ENCODE peak calls at places on chromosome 14, in six cellular contexts. One of them, this sample, is unnamed. For H3K36me3, the result is how much of the 10 kb centered on the place peaks cover.

GRCh38 chr14:51674294-51675002 is 22.7 kb downstream of the FRMD6 start:
- DNase-seq in Peyer's patch: no peak
- DNase-seq in lung: no peak
- DNase-seq in naive thymus-derived CD4-positive, alpha-beta T cell: no peak
- DNase-seq in CD8-positive, alpha-beta T cell: no peak
- DNase-seq in Karpas-422: no peak
- DNase-seq in this sample: no peak

GRCh38 chr14:85247071-85247470 is 282.9 kb upstream of the FLRT2 start:
- DNase-seq in CD8-positive, alpha-beta T cell: no peak
- DNase-seq in Karpas-422: no peak
- DNase-seq in naive thymus-derived CD4-positive, alpha-beta T cell: no peak
- DNase-seq in Peyer's patch: no peak
- DNase-seq in lung: no peak
- DNase-seq in this sample: no peak

GRCh38 chr14:88323520-88324199 is 591 bp upstream of the KCNK10 start:
- DNase-seq in Peyer's patch: peak
- DNase-seq in naive thymus-derived CD4-positive, alpha-beta T cell: no peak
- DNase-seq in CD8-positive, alpha-beta T cell: no peak
- DNase-seq in lung: no peak
- DNase-seq in Karpas-422: peak
- DNase-seq in this sample: no peak

GRCh38 chr14:59363545-59364226 is 101.5 kb downstream of the GPR135 start:
- DNase-seq in naive thymus-derived CD4-positive, alpha-beta T cell: no peak
- DNase-seq in Peyer's patch: no peak
- DNase-seq in CD8-positive, alpha-beta T cell: no peak
- DNase-seq in Karpas-422: peak
- DNase-seq in lung: no peak
- DNase-seq in this sample: no peak

GRCh38 chr14:77023001-77023996 is 5.2 kb downstream of the IRF2BPL start:
- DNase-seq in Peyer's patch: no peak
- DNase-seq in lung: no peak
- DNase-seq in CD8-positive, alpha-beta T cell: no peak
- DNase-seq in naive thymus-derived CD4-positive, alpha-beta T cell: no peak
- DNase-seq in Karpas-422: no peak
- DNase-seq in this sample: peak

GRCh38 chr14:43132441-43132840 is 1374.6 kb downstream of the FSCB start:
- DNase-seq in naive thymus-derived CD4-positive, alpha-beta T cell: no peak
- DNase-seq in Peyer's patch: no peak
- DNase-seq in Karpas-422: no peak
- DNase-seq in lung: no peak
- DNase-seq in CD8-positive, alpha-beta T cell: no peak
- DNase-seq in this sample: no peak

GRCh38 chr14:64279719-64280668 is 14.2 kb downstream of the ESR2 start:
- DNase-seq in naive thymus-derived CD4-positive, alpha-beta T cell: no peak
- DNase-seq in lung: no peak
- DNase-seq in Peyer's patch: no peak
- DNase-seq in CD8-positive, alpha-beta T cell: no peak
- DNase-seq in Karpas-422: no peak
- DNase-seq in this sample: peak

GRCh38 chr14:21106506-21107359 is 5.9 kb downstream of the TMEM253 start:
- DNase-seq in CD8-positive, alpha-beta T cell: peak
- DNase-seq in Peyer's patch: peak
- DNase-seq in Karpas-422: peak
- DNase-seq in lung: peak
- DNase-seq in naive thymus-derived CD4-positive, alpha-beta T cell: peak
- DNase-seq in this sample: peak

GRCh38 chr14:35044939-35045797 is 904 bp upstream of the FAM177A1 start:
- DNase-seq in lung: no peak
- DNase-seq in Peyer's patch: no peak
- DNase-seq in Karpas-422: no peak
- DNase-seq in naive thymus-derived CD4-positive, alpha-beta T cell: no peak
- DNase-seq in CD8-positive, alpha-beta T cell: no peak
- DNase-seq in this sample: no peak

GRCh38 chr14:103542545-103543088 is 13.6 kb downstream of the TRMT61A start:
- DNase-seq in Peyer's patch: no peak
- DNase-seq in naive thymus-derived CD4-positive, alpha-beta T cell: no peak
- DNase-seq in lung: no peak
- DNase-seq in Karpas-422: no peak
- DNase-seq in CD8-positive, alpha-beta T cell: no peak
- DNase-seq in this sample: peak

GRCh38 chr14:103544627-103545218 is 15.7 kb downstream of the TRMT61A start:
- DNase-seq in lung: no peak
- DNase-seq in CD8-positive, alpha-beta T cell: no peak
- DNase-seq in naive thymus-derived CD4-positive, alpha-beta T cell: no peak
- DNase-seq in Peyer's patch: no peak
- DNase-seq in Karpas-422: no peak
- DNase-seq in this sample: no peak

GRCh38 chr14:103543721-103544626 is 15.0 kb downstream of the TRMT61A start:
- DNase-seq in naive thymus-derived CD4-positive, alpha-beta T cell: no peak
- DNase-seq in lung: no peak
- DNase-seq in Peyer's patch: no peak
- DNase-seq in CD8-positive, alpha-beta T cell: no peak
- DNase-seq in Karpas-422: no peak
- DNase-seq in this sample: no peak

GRCh38 chr14:103541944-103542544 is 13.0 kb downstream of the TRMT61A start:
- DNase-seq in naive thymus-derived CD4-positive, alpha-beta T cell: no peak
- DNase-seq in Peyer's patch: no peak
- DNase-seq in CD8-positive, alpha-beta T cell: no peak
- DNase-seq in lung: no peak
- DNase-seq in Karpas-422: no peak
- DNase-seq in this sample: no peak

DNA sequence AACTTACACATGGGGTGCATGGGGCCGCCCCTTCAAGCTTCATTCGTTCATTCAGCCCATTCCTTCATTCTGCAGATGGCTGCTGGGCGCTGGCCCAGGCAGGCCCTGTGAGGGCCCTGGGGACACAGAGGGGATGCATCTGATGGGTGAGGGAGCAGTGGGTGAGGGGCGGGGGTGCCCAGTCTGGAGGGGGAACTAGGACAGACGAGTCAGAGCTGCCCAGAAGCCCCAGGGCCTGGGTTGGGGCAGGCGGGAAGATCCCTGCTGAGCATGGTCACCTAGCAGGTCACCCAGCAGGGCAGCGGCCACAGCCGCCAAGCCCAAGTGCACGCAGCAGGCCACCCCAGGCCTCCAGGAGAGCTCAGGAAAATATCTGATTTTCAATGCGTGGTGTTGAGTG is 14.1 kb downstream of the TRMT61A start:
- DNase-seq in Peyer's patch: no peak
- DNase-seq in lung: no peak
- DNase-seq in CD8-positive, alpha-beta T cell: no peak
- DNase-seq in Karpas-422: no peak
- DNase-seq in naive thymus-derived CD4-positive, alpha-beta T cell: no peak
- DNase-seq in this sample: no peak
- H3K27ac ChIP-seq in Peyer's patch: peak
- H3K27ac ChIP-seq in lung: no peak
- H3K27ac ChIP-seq in CD8-positive, alpha-beta T cell: no peak
- H3K27ac ChIP-seq in Karpas-422: no peak
- H3K27ac ChIP-seq in naive thymus-derived CD4-positive, alpha-beta T cell: no peak
- H3K27ac ChIP-seq in this sample: peak

DNA sequence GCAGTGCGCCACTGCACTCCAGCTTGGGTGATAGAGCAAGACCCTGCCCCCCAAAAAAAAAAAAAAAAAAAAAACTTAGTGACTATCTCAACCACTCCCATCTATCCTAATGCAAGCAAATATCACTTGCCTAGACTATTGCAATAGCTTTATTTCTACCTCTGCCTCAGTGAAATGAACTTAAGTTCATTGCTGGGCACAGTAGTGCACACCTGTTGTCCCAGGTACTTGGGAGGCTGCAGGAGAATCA is 4.3 kb downstream of the RPS29 start:
- DNase-seq in naive thymus-derived CD4-positive, alpha-beta T cell: no peak
- DNase-seq in CD8-positive, alpha-beta T cell: no peak
- DNase-seq in Peyer's patch: no peak
- DNase-seq in lung: no peak
- DNase-seq in Karpas-422: peak
- DNase-seq in this sample: no peak
- H3K36me3 ChIP-seq in naive thymus-derived CD4-positive, alpha-beta T cell: under half
- H3K36me3 ChIP-seq in CD8-positive, alpha-beta T cell: under half
- H3K36me3 ChIP-seq in Peyer's patch: under half
- H3K36me3 ChIP-seq in lung: under half
- H3K36me3 ChIP-seq in Karpas-422: under half
- H3K36me3 ChIP-seq in this sample: under half

GRCh38 chr14:61640158-61640833 is 55.0 kb upstream of the HIF1A start:
- DNase-seq in naive thymus-derived CD4-positive, alpha-beta T cell: no peak
- DNase-seq in Peyer's patch: no peak
- DNase-seq in lung: no peak
- DNase-seq in Karpas-422: no peak
- DNase-seq in CD8-positive, alpha-beta T cell: no peak
- DNase-seq in this sample: no peak
- H3K27ac ChIP-seq in naive thymus-derived CD4-positive, alpha-beta T cell: no peak
- H3K27ac ChIP-seq in Peyer's patch: no peak
- H3K27ac ChIP-seq in lung: no peak
- H3K27ac ChIP-seq in Karpas-422: no peak
- H3K27ac ChIP-seq in CD8-positive, alpha-beta T cell: no peak
- H3K27ac ChIP-seq in this sample: no peak

DNA sequence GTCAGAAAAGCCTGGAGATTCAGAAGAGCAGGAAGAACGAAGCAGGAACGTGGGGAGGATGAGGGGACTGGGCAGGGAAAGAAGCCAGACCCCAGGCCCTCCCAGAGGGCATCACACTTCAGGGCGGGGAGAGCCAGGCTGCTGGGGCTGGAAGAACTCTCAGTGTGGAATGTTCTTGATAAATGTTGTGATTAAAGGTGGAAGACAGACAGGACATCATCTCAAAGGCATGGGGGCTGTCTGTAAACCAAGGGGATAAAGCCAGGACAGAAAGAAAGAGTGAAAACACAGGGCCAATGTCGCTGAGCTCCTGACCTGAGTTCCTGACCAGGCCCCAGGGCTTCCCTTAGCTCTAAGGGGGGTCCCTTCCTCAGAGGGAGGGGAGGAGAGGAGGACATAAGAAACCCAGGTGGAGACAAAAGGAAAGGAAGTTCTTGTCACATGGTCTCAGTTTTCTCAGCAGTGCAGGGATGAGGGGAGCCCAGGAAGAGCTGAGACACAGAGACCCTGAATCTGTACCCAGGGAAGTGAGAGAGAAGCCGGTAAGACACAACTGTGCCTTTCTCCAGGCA is 56.3 kb downstream of the SETD3 start:
- DNase-seq in Karpas-422: no peak
- DNase-seq in naive thymus-derived CD4-positive, alpha-beta T cell: no peak
- DNase-seq in Peyer's patch: no peak
- DNase-seq in lung: no peak
- DNase-seq in CD8-positive, alpha-beta T cell: no peak
- DNase-seq in this sample: no peak
- H3K36me3 ChIP-seq in Karpas-422: under half
- H3K36me3 ChIP-seq in naive thymus-derived CD4-positive, alpha-beta T cell: under half
- H3K36me3 ChIP-seq in Peyer's patch: under half
- H3K36me3 ChIP-seq in lung: under half
- H3K36me3 ChIP-seq in CD8-positive, alpha-beta T cell: under half
- H3K36me3 ChIP-seq in this sample: under half

DNA sequence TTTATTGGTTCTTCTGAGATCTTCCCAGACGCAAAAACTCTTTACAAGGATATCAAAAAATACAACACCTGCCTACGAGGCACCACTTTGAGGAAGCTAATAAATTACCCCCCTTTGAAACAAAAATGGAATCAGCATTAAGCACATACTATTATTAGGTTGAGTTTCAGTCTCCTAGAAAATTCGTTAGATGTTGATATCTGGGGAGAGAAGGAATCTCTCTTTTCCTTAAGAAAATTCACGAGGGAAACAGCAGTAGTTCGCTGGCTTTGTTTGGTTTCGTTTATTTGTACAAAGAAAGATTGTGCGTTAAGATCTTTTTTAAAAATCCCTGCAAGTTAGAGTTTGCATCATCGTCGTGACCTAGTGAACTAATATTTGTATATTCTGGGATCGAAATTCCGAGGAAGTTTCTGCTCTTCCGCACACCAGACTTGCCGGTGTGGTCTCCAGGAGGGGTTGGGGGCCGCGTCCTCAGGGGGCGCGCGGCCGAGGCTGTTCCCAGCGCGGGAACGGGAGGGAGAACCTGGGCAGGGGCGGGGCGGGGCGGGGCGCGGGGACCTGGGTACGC is 12.1 kb downstream of the NKX2-1 start:
- DNase-seq in lung: no peak
- DNase-seq in Peyer's patch: no peak
- DNase-seq in Karpas-422: no peak
- DNase-seq in CD8-positive, alpha-beta T cell: no peak
- DNase-seq in naive thymus-derived CD4-positive, alpha-beta T cell: no peak
- DNase-seq in this sample: no peak
- H3K27ac ChIP-seq in lung: no peak
- H3K27ac ChIP-seq in Peyer's patch: no peak
- H3K27ac ChIP-seq in Karpas-422: no peak
- H3K27ac ChIP-seq in CD8-positive, alpha-beta T cell: no peak
- H3K27ac ChIP-seq in naive thymus-derived CD4-positive, alpha-beta T cell: no peak
- H3K27ac ChIP-seq in this sample: no peak

GRCh38 chr14:27587103-27587502 is 989.3 kb upstream of the NOVA1 start:
- DNase-seq in Karpas-422: no peak
- DNase-seq in CD8-positive, alpha-beta T cell: no peak
- DNase-seq in lung: no peak
- DNase-seq in naive thymus-derived CD4-positive, alpha-beta T cell: no peak
- DNase-seq in Peyer's patch: no peak
- DNase-seq in this sample: no peak
- H3K36me3 ChIP-seq in Karpas-422: under half
- H3K36me3 ChIP-seq in CD8-positive, alpha-beta T cell: under half
- H3K36me3 ChIP-seq in lung: under half
- H3K36me3 ChIP-seq in naive thymus-derived CD4-positive, alpha-beta T cell: under half
- H3K36me3 ChIP-seq in Peyer's patch: under half
- H3K36me3 ChIP-seq in this sample: under half

DNA sequence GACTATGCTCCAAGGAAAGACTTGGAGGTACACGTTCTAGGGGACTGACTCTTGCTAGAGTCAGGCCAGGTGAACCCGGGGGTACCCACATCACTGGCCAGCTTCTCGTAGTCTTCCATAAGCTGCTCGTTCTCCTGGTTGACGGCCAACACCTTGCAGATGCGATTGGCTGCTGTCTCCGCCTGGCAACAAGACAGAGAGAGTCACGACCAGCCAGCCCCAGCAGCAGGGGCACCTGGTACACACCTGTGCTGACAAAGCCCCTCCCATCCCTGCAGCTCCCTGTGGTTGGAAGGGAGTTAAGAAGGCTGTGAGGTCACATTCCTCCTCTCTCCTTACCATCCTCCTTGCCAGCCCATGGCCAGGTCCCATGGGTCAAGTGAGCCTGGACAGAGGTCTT is 85.5 kb downstream of the ACTN1 start:
- DNase-seq in Peyer's patch: no peak
- DNase-seq in CD8-positive, alpha-beta T cell: no peak
- DNase-seq in Karpas-422: no peak
- DNase-seq in naive thymus-derived CD4-positive, alpha-beta T cell: no peak
- DNase-seq in lung: no peak
- DNase-seq in this sample: no peak
- H3K27ac ChIP-seq in Peyer's patch: no peak
- H3K27ac ChIP-seq in CD8-positive, alpha-beta T cell: no peak
- H3K27ac ChIP-seq in Karpas-422: no peak
- H3K27ac ChIP-seq in naive thymus-derived CD4-positive, alpha-beta T cell: no peak
- H3K27ac ChIP-seq in lung: no peak
- H3K27ac ChIP-seq in this sample: no peak